ENCODE peak calls at places on chromosome 16, in seven cellular contexts. A is tibial nerve; Z is tibial artery; L is psoas muscle; R is CD4-positive, CD25-positive, alpha-beta regulatory T cell; F is neural progenitor cell; K is GM12878. H is an unnamed sample.

GRCh38 chr16:65113441-65113840 is 8.4 kb downstream of the CDH11 start:
- DNase-seq in A (no peak), Z (no peak), L (no peak), R (no peak), F (no peak), K (no peak), H (no peak)

GRCh38 chr16:87126403-87127025 is 190.7 kb downstream of the C16orf95 start:
- DNase-seq in A (no peak), Z (no peak), L (no peak), R (no peak), F (no peak), K (no peak), H (no peak)

GRCh38 chr16:58644765-58645487 is 15.3 kb upstream of the CNOT1 start:
- DNase-seq in A (no peak), Z (no peak), L (no peak), R (no peak), F (no peak), K (no peak), H (no peak)

GRCh38 chr16:76278976-76279375 is 1.8 kb downstream of the CNTNAP4 start:
- DNase-seq in A (no peak), Z (no peak), L (no peak), R (no peak), F (peak; percentile 55), K (no peak), H (no peak)

GRCh38 chr16:24685539-24686432 is 43.7 kb upstream of the TNRC6A start:
- DNase-seq in A (peak; percentile 41), Z (peak; percentile 67), L (peak; percentile 64), R (no peak), F (peak; percentile 48), K (no peak), H (no peak)

GRCh38 chr16:31216552-31217530 is at the start of gene PYDC1:
- DNase-seq in A (no peak), Z (no peak), L (no peak), R (no peak), F (peak; percentile 47), K (no peak), H (no peak)

GRCh38 chr16:66401610-66402009 is 25.5 kb upstream of the BEAN1 start:
- DNase-seq in A (no peak), Z (no peak), L (no peak), R (no peak), F (no peak), K (no peak), H (no peak)

GRCh38 chr16:73210686-73211085 is 162.8 kb upstream of the ZFHX3 start:
- DNase-seq in A (no peak), Z (no peak), L (no peak), R (no peak), F (no peak), K (no peak), H (no peak)

GRCh38 chr16:72740346-72740745 is 307.6 kb downstream of the ZFHX3 start:
- DNase-seq in A (no peak), Z (no peak), L (no peak), R (no peak), F (no peak), K (no peak), H (no peak)

GRCh38 chr16:8380311-8380710 is 210.0 kb downstream of the TMEM114 start:
- DNase-seq in A (no peak), Z (no peak), L (no peak), R (no peak), F (peak; percentile 87), K (no peak), H (no peak)

GRCh38 chr16:14399397-14400284 is 230.4 kb downstream of the PARN start:
- DNase-seq in A (peak; percentile 56), Z (peak; percentile 80), L (peak; percentile 79), R (no peak), F (peak; percentile 24), K (peak; percentile 60), H (no peak)

GRCh38 chr16:15553313-15554088 is 89.5 kb downstream of the MARF1 start:
- DNase-seq in A (no peak), Z (no peak), L (no peak), R (no peak), F (no peak), K (no peak), H (no peak)

GRCh38 chr16:2827481-2827790 is 2.7 kb upstream of the ZG16B start:
- DNase-seq in A (no peak), Z (no peak), L (no peak), R (no peak), F (no peak), K (no peak), H (no peak)

GRCh38 chr16:14303654-14304394 is 232.7 kb downstream of the MRTFB start:
- DNase-seq in A (no peak), Z (no peak), L (peak; percentile 50), R (no peak), F (peak; percentile 47), K (no peak), H (no peak)

GRCh38 chr16:73420244-73421040 is 372.5 kb upstream of the ZFHX3 start:
- DNase-seq in A (no peak), Z (no peak), L (no peak), R (no peak), F (no peak), K (no peak), H (no peak)

GRCh38 chr16:17396762-17397498 is 73.8 kb downstream of the XYLT1 start:
- DNase-seq in A (no peak), Z (peak; percentile 61), L (no peak), R (peak; percentile 60), F (no peak), K (no peak), H (peak; percentile 22)

GRCh38 chr16:27369806-27370205 is 32.2 kb upstream of the IL21R start:
- DNase-seq in A (no peak), Z (no peak), L (no peak), R (no peak), F (no peak), K (no peak), H (no peak)

GRCh38 chr16:21159281-21159951 is 942 bp downstream of the LDAF1 start:
- DNase-seq in A (peak; percentile 10), Z (peak; percentile 32), L (peak; percentile 48), R (peak; percentile 17), F (peak; percentile 71), K (no peak), H (no peak)

GRCh38 chr16:55889518-55889917 is 14.3 kb upstream of the CES5A start:
- DNase-seq in A (no peak), Z (no peak), L (no peak), R (no peak), F (no peak), K (no peak), H (no peak)

DNA sequence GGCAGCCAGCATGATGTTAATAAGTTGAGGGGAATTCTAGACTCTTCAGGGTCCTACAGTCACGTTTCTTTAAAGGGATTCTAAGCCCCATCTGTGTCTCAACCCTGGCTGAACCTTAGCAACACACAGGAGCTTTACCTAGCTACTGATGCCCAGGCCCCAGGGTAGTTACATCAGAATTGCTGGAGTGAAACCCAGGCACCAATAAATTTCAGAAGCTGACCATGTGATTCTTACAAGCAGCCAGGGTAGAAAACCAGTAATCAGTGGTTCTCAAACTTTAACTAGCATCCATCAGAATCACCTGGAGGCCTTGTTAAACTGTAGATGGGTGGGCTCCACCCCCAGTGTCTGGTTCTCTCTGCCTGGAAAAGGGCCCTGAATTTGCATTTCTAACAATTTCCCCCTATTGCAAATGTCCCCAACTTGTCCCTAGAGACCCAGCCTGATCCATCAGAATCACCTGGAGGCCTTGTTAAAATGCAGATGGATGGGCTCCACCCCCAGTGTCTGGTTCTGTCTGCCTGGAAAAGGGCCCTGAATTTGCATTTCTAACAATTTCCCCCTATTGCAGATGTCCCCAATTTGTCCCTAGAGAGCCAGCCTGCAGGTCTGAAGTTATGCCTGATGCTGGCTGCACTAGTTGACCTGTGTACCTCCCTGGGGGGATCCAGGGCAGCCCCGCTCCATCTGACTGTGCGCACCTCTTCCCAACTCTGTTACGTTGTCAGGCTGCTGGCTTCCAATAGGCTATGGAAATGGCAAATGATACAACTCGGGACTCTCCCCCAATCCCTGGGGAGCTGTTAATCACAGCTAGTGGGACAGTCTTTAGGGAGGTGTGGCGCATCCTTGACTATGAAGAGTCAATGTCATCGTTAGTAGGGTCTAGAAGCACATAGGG is 30.4 kb downstream of the GPRC5B start:
- DNase-seq in A (no peak), Z (no peak), L (no peak), R (no peak), F (no peak), K (no peak), H (no peak)
- H3K4me1 ChIP-seq in A (no peaks in the 10 kb centered on the region), Z (no peaks in the 10 kb centered on the region), L (peaks cover 10% of the 10 kb centered on the region), R (no peaks in the 10 kb centered on the region), F (peaks cover 40% of the 10 kb centered on the region), K (no peaks in the 10 kb centered on the region), H (no peaks in the 10 kb centered on the region)

DNA sequence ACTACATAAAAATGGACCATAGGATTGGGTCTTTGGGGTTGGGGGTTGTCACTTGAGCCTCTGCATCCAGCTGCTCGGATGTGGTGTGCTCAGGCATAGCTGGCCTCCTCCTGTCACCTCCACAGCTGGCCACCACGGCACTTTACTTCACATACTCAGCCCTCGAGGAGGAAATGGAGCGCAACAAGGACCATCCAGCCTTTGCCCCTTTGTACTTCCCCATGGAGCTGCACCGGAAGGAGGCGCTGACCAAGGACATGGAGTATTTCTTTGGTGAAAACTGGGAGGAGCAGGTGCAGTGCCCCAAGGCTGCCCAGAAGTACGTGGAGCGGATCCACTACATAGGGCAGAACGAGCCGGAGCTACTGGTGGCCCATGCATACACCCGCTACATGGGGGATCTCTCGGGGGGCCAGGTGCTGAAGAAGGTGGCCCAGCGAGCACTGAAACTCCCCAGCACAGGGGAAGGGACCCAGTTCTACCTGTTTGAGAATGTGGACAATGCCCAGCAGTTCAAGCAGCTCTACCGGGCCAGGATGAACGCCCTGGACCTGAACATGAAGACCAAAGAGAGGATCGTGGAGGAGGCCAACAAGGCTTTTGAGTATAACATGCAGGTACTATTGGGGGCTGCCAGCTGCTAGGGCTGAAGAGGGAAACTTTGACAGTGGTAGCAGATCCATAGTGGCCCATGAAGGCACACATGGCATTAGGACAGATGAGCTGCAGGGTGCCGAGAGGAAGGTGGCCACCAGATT is 30.8 kb downstream of the CDIP1 start:
- DNase-seq in A (no peak), Z (no peak), L (no peak), R (no peak), F (no peak), K (no peak), H (no peak)
- H3K4me1 ChIP-seq in A (peaks cover 12% of the 10 kb centered on the region), Z (peaks cover 3% of the 10 kb centered on the region), L (no peaks in the 10 kb centered on the region), R (peaks cover 42% of the 10 kb centered on the region), F (no peaks in the 10 kb centered on the region), K (peaks cover 20% of the 10 kb centered on the region), H (peaks cover 43% of the 10 kb centered on the region)

DNA sequence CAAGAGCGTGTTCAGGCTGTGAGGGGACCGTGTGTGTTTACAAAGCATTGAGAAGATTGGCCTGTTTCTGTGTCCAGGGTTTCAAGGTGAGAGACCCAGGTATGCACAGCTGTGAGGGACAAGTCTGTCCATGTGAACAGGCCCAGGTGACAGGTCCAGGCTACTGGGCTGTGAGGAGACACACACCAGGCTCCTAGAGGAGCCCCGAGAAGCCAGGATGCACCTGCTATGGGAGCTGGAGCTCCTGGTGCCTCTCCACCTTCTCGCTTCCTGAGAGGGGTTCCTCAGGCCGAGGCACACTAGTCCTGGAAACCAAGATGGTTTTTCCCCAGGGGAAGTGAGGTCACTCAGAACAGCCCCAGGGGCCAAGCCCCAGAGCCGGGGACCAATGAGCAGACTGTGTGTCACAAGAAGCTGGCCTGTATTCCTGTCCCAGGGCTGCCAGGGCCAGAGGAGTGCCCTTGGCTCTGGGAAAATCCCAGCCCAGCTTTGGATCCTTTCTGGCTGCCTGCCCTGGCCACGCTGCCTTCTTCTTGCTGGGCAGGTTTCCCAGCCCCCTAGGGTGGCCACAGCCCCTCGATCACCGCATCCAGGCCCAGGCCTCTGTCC is 153.4 kb upstream of the PLCG2 start:
- DNase-seq in A (no peak), Z (peak; percentile 58), L (peak; percentile 41), R (no peak), F (no peak), K (no peak), H (no peak)
- H3K4me1 ChIP-seq in A (no peaks in the 10 kb centered on the region), Z (peaks cover 17% of the 10 kb centered on the region), L (no peaks in the 10 kb centered on the region), R (no peaks in the 10 kb centered on the region), F (peaks cover 12% of the 10 kb centered on the region), K (peaks cover 10% of the 10 kb centered on the region), H (peaks cover 12% of the 10 kb centered on the region)

GRCh38 chr16:70689970-70690905 is 4.4 kb upstream of the MTSS2 start:
- DNase-seq in A (no peak), Z (no peak), L (peak; percentile 40), R (no peak), F (no peak), K (no peak), H (no peak)
- H3K4me1 ChIP-seq in A (peaks cover 84% of the 10 kb centered on the region), Z (peaks cover 91% of the 10 kb centered on the region), L (peaks cover 90% of the 10 kb centered on the region), R (peaks cover 5% of the 10 kb centered on the region), F (peaks cover 36% of the 10 kb centered on the region), K (no peaks in the 10 kb centered on the region), H (no peaks in the 10 kb centered on the region)

H was measured in CD8-positive, alpha-beta memory T cell.